ENCODE peak calls at places on chromosomes 16 and 17, in nine cellular contexts. One of them, this sample, is unnamed.

GRCh38 chr16:64545769-64546168 is 576.1 kb downstream of the CDH11 start:
- DNase-seq in A172: no peak
- DNase-seq in stimulated activated CD4-positive, alpha-beta T cell treated with anti-CD3 and anti-CD28 coated beads, Interleukin-2, amount 100 ng/mL, for 24 hours: no peak
- DNase-seq in adipocyte: no peak
- DNase-seq in progenitor cell of endocrine pancreas: no peak
- DNase-seq in activated naive CD4-positive, alpha-beta T cell treated with anti-CD3 and anti-CD28 coated beads for 36 hours: no peak
- DNase-seq in stimulated activated CD8-positive, alpha-beta memory T cell treated with anti-CD3 and anti-CD28 coated beads, Interleukin-12 subunit alpha, Interleukin-12 subunit beta, amount 100 ng/mL, for 4 hours: no peak
- DNase-seq in cardiac septum: no peak
- DNase-seq in midbrain: no peak
- DNase-seq in this sample: no peak

GRCh38 chr16:27245276-27246231 is 23.0 kb downstream of the NSMCE1 start:
- DNase-seq in stimulated activated CD8-positive, alpha-beta memory T cell treated with anti-CD3 and anti-CD28 coated beads, Interleukin-12 subunit alpha, Interleukin-12 subunit beta, amount 100 ng/mL, for 4 hours: no peak
- DNase-seq in midbrain: no peak
- DNase-seq in progenitor cell of endocrine pancreas: no peak
- DNase-seq in A172: peak
- DNase-seq in cardiac septum: no peak
- DNase-seq in adipocyte: no peak
- DNase-seq in stimulated activated CD4-positive, alpha-beta T cell treated with anti-CD3 and anti-CD28 coated beads, Interleukin-2, amount 100 ng/mL, for 24 hours: peak
- DNase-seq in activated naive CD4-positive, alpha-beta T cell treated with anti-CD3 and anti-CD28 coated beads for 36 hours: peak
- DNase-seq in this sample: peak

GRCh38 chr17:12365805-12366204 is 299.9 kb upstream of the MYOCD start:
- DNase-seq in midbrain: no peak
- DNase-seq in progenitor cell of endocrine pancreas: no peak
- DNase-seq in activated naive CD4-positive, alpha-beta T cell treated with anti-CD3 and anti-CD28 coated beads for 36 hours: no peak
- DNase-seq in stimulated activated CD8-positive, alpha-beta memory T cell treated with anti-CD3 and anti-CD28 coated beads, Interleukin-12 subunit alpha, Interleukin-12 subunit beta, amount 100 ng/mL, for 4 hours: no peak
- DNase-seq in cardiac septum: peak
- DNase-seq in A172: no peak
- DNase-seq in adipocyte: no peak
- DNase-seq in stimulated activated CD4-positive, alpha-beta T cell treated with anti-CD3 and anti-CD28 coated beads, Interleukin-2, amount 100 ng/mL, for 24 hours: no peak
- DNase-seq in this sample: no peak

GRCh38 chr16:56102159-56102798 is 89.0 kb upstream of the GNAO1 start:
- DNase-seq in A172: no peak
- DNase-seq in progenitor cell of endocrine pancreas: no peak
- DNase-seq in midbrain: peak
- DNase-seq in adipocyte: no peak
- DNase-seq in stimulated activated CD4-positive, alpha-beta T cell treated with anti-CD3 and anti-CD28 coated beads, Interleukin-2, amount 100 ng/mL, for 24 hours: no peak
- DNase-seq in cardiac septum: no peak
- DNase-seq in stimulated activated CD8-positive, alpha-beta memory T cell treated with anti-CD3 and anti-CD28 coated beads, Interleukin-12 subunit alpha, Interleukin-12 subunit beta, amount 100 ng/mL, for 4 hours: no peak
- DNase-seq in activated naive CD4-positive, alpha-beta T cell treated with anti-CD3 and anti-CD28 coated beads for 36 hours: no peak
- DNase-seq in this sample: no peak

GRCh38 chr17:19579867-19580565 is 46.4 kb downstream of the SLC47A1 start:
- DNase-seq in midbrain: no peak
- DNase-seq in stimulated activated CD4-positive, alpha-beta T cell treated with anti-CD3 and anti-CD28 coated beads, Interleukin-2, amount 100 ng/mL, for 24 hours: peak
- DNase-seq in activated naive CD4-positive, alpha-beta T cell treated with anti-CD3 and anti-CD28 coated beads for 36 hours: no peak
- DNase-seq in cardiac septum: peak
- DNase-seq in stimulated activated CD8-positive, alpha-beta memory T cell treated with anti-CD3 and anti-CD28 coated beads, Interleukin-12 subunit alpha, Interleukin-12 subunit beta, amount 100 ng/mL, for 4 hours: no peak
- DNase-seq in adipocyte: peak
- DNase-seq in progenitor cell of endocrine pancreas: peak
- DNase-seq in A172: no peak
- DNase-seq in this sample: no peak

GRCh38 chr17:45579529-45580495 is 89.3 kb upstream of the PLEKHM1 start:
- DNase-seq in activated naive CD4-positive, alpha-beta T cell treated with anti-CD3 and anti-CD28 coated beads for 36 hours: no peak
- DNase-seq in stimulated activated CD4-positive, alpha-beta T cell treated with anti-CD3 and anti-CD28 coated beads, Interleukin-2, amount 100 ng/mL, for 24 hours: no peak
- DNase-seq in adipocyte: no peak
- DNase-seq in progenitor cell of endocrine pancreas: no peak
- DNase-seq in stimulated activated CD8-positive, alpha-beta memory T cell treated with anti-CD3 and anti-CD28 coated beads, Interleukin-12 subunit alpha, Interleukin-12 subunit beta, amount 100 ng/mL, for 4 hours: no peak
- DNase-seq in midbrain: no peak
- DNase-seq in A172: no peak
- DNase-seq in cardiac septum: no peak
- DNase-seq in this sample: no peak

GRCh38 chr16:85665929-85666328 is 22.8 kb downstream of the GINS2 start:
- DNase-seq in A172: no peak
- DNase-seq in activated naive CD4-positive, alpha-beta T cell treated with anti-CD3 and anti-CD28 coated beads for 36 hours: no peak
- DNase-seq in progenitor cell of endocrine pancreas: no peak
- DNase-seq in cardiac septum: no peak
- DNase-seq in stimulated activated CD8-positive, alpha-beta memory T cell treated with anti-CD3 and anti-CD28 coated beads, Interleukin-12 subunit alpha, Interleukin-12 subunit beta, amount 100 ng/mL, for 4 hours: no peak
- DNase-seq in adipocyte: no peak
- DNase-seq in stimulated activated CD4-positive, alpha-beta T cell treated with anti-CD3 and anti-CD28 coated beads, Interleukin-2, amount 100 ng/mL, for 24 hours: no peak
- DNase-seq in midbrain: no peak
- DNase-seq in this sample: no peak

GRCh38 chr16:3730161-3731125 is 13.1 kb upstream of the TRAP1 start:
- DNase-seq in stimulated activated CD4-positive, alpha-beta T cell treated with anti-CD3 and anti-CD28 coated beads, Interleukin-2, amount 100 ng/mL, for 24 hours: no peak
- DNase-seq in progenitor cell of endocrine pancreas: no peak
- DNase-seq in cardiac septum: no peak
- DNase-seq in stimulated activated CD8-positive, alpha-beta memory T cell treated with anti-CD3 and anti-CD28 coated beads, Interleukin-12 subunit alpha, Interleukin-12 subunit beta, amount 100 ng/mL, for 4 hours: no peak
- DNase-seq in midbrain: no peak
- DNase-seq in adipocyte: no peak
- DNase-seq in A172: no peak
- DNase-seq in activated naive CD4-positive, alpha-beta T cell treated with anti-CD3 and anti-CD28 coated beads for 36 hours: no peak
- DNase-seq in this sample: no peak

GRCh38 chr17:2034157-2034556 is 4.2 kb downstream of the DPH1 start:
- DNase-seq in adipocyte: no peak
- DNase-seq in stimulated activated CD8-positive, alpha-beta memory T cell treated with anti-CD3 and anti-CD28 coated beads, Interleukin-12 subunit alpha, Interleukin-12 subunit beta, amount 100 ng/mL, for 4 hours: no peak
- DNase-seq in cardiac septum: no peak
- DNase-seq in midbrain: no peak
- DNase-seq in progenitor cell of endocrine pancreas: no peak
- DNase-seq in stimulated activated CD4-positive, alpha-beta T cell treated with anti-CD3 and anti-CD28 coated beads, Interleukin-2, amount 100 ng/mL, for 24 hours: no peak
- DNase-seq in activated naive CD4-positive, alpha-beta T cell treated with anti-CD3 and anti-CD28 coated beads for 36 hours: no peak
- DNase-seq in A172: peak
- DNase-seq in this sample: no peak

GRCh38 chr17:3659541-3660111 is 8.8 kb downstream of the TAX1BP3 start:
- DNase-seq in stimulated activated CD4-positive, alpha-beta T cell treated with anti-CD3 and anti-CD28 coated beads, Interleukin-2, amount 100 ng/mL, for 24 hours: no peak
- DNase-seq in cardiac septum: peak
- DNase-seq in activated naive CD4-positive, alpha-beta T cell treated with anti-CD3 and anti-CD28 coated beads for 36 hours: no peak
- DNase-seq in stimulated activated CD8-positive, alpha-beta memory T cell treated with anti-CD3 and anti-CD28 coated beads, Interleukin-12 subunit alpha, Interleukin-12 subunit beta, amount 100 ng/mL, for 4 hours: no peak
- DNase-seq in adipocyte: peak
- DNase-seq in midbrain: peak
- DNase-seq in progenitor cell of endocrine pancreas: no peak
- DNase-seq in A172: peak
- DNase-seq in this sample: no peak

GRCh38 chr16:82660078-82660645 is 33.4 kb downstream of the CDH13 start:
- DNase-seq in cardiac septum: no peak
- DNase-seq in activated naive CD4-positive, alpha-beta T cell treated with anti-CD3 and anti-CD28 coated beads for 36 hours: peak
- DNase-seq in A172: peak
- DNase-seq in midbrain: no peak
- DNase-seq in progenitor cell of endocrine pancreas: no peak
- DNase-seq in stimulated activated CD4-positive, alpha-beta T cell treated with anti-CD3 and anti-CD28 coated beads, Interleukin-2, amount 100 ng/mL, for 24 hours: peak
- DNase-seq in adipocyte: peak
- DNase-seq in stimulated activated CD8-positive, alpha-beta memory T cell treated with anti-CD3 and anti-CD28 coated beads, Interleukin-12 subunit alpha, Interleukin-12 subunit beta, amount 100 ng/mL, for 4 hours: peak
- DNase-seq in this sample: peak

GRCh38 chr16:86045601-86045971 is 146.6 kb downstream of the IRF8 start:
- DNase-seq in adipocyte: no peak
- DNase-seq in A172: no peak
- DNase-seq in stimulated activated CD8-positive, alpha-beta memory T cell treated with anti-CD3 and anti-CD28 coated beads, Interleukin-12 subunit alpha, Interleukin-12 subunit beta, amount 100 ng/mL, for 4 hours: no peak
- DNase-seq in stimulated activated CD4-positive, alpha-beta T cell treated with anti-CD3 and anti-CD28 coated beads, Interleukin-2, amount 100 ng/mL, for 24 hours: no peak
- DNase-seq in progenitor cell of endocrine pancreas: no peak
- DNase-seq in activated naive CD4-positive, alpha-beta T cell treated with anti-CD3 and anti-CD28 coated beads for 36 hours: no peak
- DNase-seq in midbrain: no peak
- DNase-seq in cardiac septum: peak
- DNase-seq in this sample: no peak

GRCh38 chr17:31531336-31532160 is 140.1 kb downstream of the RAB11FIP4 start:
- DNase-seq in stimulated activated CD8-positive, alpha-beta memory T cell treated with anti-CD3 and anti-CD28 coated beads, Interleukin-12 subunit alpha, Interleukin-12 subunit beta, amount 100 ng/mL, for 4 hours: no peak
- DNase-seq in A172: no peak
- DNase-seq in progenitor cell of endocrine pancreas: no peak
- DNase-seq in stimulated activated CD4-positive, alpha-beta T cell treated with anti-CD3 and anti-CD28 coated beads, Interleukin-2, amount 100 ng/mL, for 24 hours: no peak
- DNase-seq in activated naive CD4-positive, alpha-beta T cell treated with anti-CD3 and anti-CD28 coated beads for 36 hours: no peak
- DNase-seq in adipocyte: no peak
- DNase-seq in midbrain: no peak
- DNase-seq in cardiac septum: no peak
- DNase-seq in this sample: no peak

GRCh38 chr17:20051624-20052023 is 42.5 kb downstream of the SPECC1 start:
- DNase-seq in stimulated activated CD4-positive, alpha-beta T cell treated with anti-CD3 and anti-CD28 coated beads, Interleukin-2, amount 100 ng/mL, for 24 hours: no peak
- DNase-seq in midbrain: no peak
- DNase-seq in stimulated activated CD8-positive, alpha-beta memory T cell treated with anti-CD3 and anti-CD28 coated beads, Interleukin-12 subunit alpha, Interleukin-12 subunit beta, amount 100 ng/mL, for 4 hours: no peak
- DNase-seq in activated naive CD4-positive, alpha-beta T cell treated with anti-CD3 and anti-CD28 coated beads for 36 hours: no peak
- DNase-seq in cardiac septum: no peak
- DNase-seq in adipocyte: no peak
- DNase-seq in progenitor cell of endocrine pancreas: no peak
- DNase-seq in A172: no peak
- DNase-seq in this sample: no peak

GRCh38 chr16:85029413-85029794 is 1.8 kb downstream of the KIAA0513 start:
- DNase-seq in stimulated activated CD4-positive, alpha-beta T cell treated with anti-CD3 and anti-CD28 coated beads, Interleukin-2, amount 100 ng/mL, for 24 hours: peak
- DNase-seq in progenitor cell of endocrine pancreas: no peak
- DNase-seq in stimulated activated CD8-positive, alpha-beta memory T cell treated with anti-CD3 and anti-CD28 coated beads, Interleukin-12 subunit alpha, Interleukin-12 subunit beta, amount 100 ng/mL, for 4 hours: peak
- DNase-seq in adipocyte: peak
- DNase-seq in A172: peak
- DNase-seq in activated naive CD4-positive, alpha-beta T cell treated with anti-CD3 and anti-CD28 coated beads for 36 hours: peak
- DNase-seq in midbrain: no peak
- DNase-seq in cardiac septum: no peak
- DNase-seq in this sample: peak

GRCh38 chr16:2692251-2692947 is 10.1 kb downstream of the KCTD5 start:
- DNase-seq in adipocyte: no peak
- DNase-seq in stimulated activated CD8-positive, alpha-beta memory T cell treated with anti-CD3 and anti-CD28 coated beads, Interleukin-12 subunit alpha, Interleukin-12 subunit beta, amount 100 ng/mL, for 4 hours: no peak
- DNase-seq in midbrain: peak
- DNase-seq in A172: no peak
- DNase-seq in activated naive CD4-positive, alpha-beta T cell treated with anti-CD3 and anti-CD28 coated beads for 36 hours: no peak
- DNase-seq in progenitor cell of endocrine pancreas: no peak
- DNase-seq in cardiac septum: no peak
- DNase-seq in stimulated activated CD4-positive, alpha-beta T cell treated with anti-CD3 and anti-CD28 coated beads, Interleukin-2, amount 100 ng/mL, for 24 hours: no peak
- DNase-seq in this sample: no peak

GRCh38 chr16:1290032-1290431 is 19.4 kb upstream of the UBE2I start:
- DNase-seq in stimulated activated CD4-positive, alpha-beta T cell treated with anti-CD3 and anti-CD28 coated beads, Interleukin-2, amount 100 ng/mL, for 24 hours: no peak
- DNase-seq in progenitor cell of endocrine pancreas: no peak
- DNase-seq in activated naive CD4-positive, alpha-beta T cell treated with anti-CD3 and anti-CD28 coated beads for 36 hours: no peak
- DNase-seq in midbrain: no peak
- DNase-seq in adipocyte: peak
- DNase-seq in stimulated activated CD8-positive, alpha-beta memory T cell treated with anti-CD3 and anti-CD28 coated beads, Interleukin-12 subunit alpha, Interleukin-12 subunit beta, amount 100 ng/mL, for 4 hours: no peak
- DNase-seq in cardiac septum: no peak
- DNase-seq in A172: no peak
- DNase-seq in this sample: no peak

GRCh38 chr17:50206604-50207293 is 5.3 kb upstream of the COL1A1 start:
- DNase-seq in cardiac septum: peak
- DNase-seq in A172: no peak
- DNase-seq in midbrain: no peak
- DNase-seq in progenitor cell of endocrine pancreas: peak
- DNase-seq in stimulated activated CD8-positive, alpha-beta memory T cell treated with anti-CD3 and anti-CD28 coated beads, Interleukin-12 subunit alpha, Interleukin-12 subunit beta, amount 100 ng/mL, for 4 hours: no peak
- DNase-seq in activated naive CD4-positive, alpha-beta T cell treated with anti-CD3 and anti-CD28 coated beads for 36 hours: no peak
- DNase-seq in stimulated activated CD4-positive, alpha-beta T cell treated with anti-CD3 and anti-CD28 coated beads, Interleukin-2, amount 100 ng/mL, for 24 hours: peak
- DNase-seq in adipocyte: peak
- DNase-seq in this sample: peak

GRCh38 chr17:2745317-2746037 is 4.0 kb downstream of the CCDC92B start:
- DNase-seq in stimulated activated CD8-positive, alpha-beta memory T cell treated with anti-CD3 and anti-CD28 coated beads, Interleukin-12 subunit alpha, Interleukin-12 subunit beta, amount 100 ng/mL, for 4 hours: no peak
- DNase-seq in adipocyte: no peak
- DNase-seq in cardiac septum: no peak
- DNase-seq in progenitor cell of endocrine pancreas: no peak
- DNase-seq in stimulated activated CD4-positive, alpha-beta T cell treated with anti-CD3 and anti-CD28 coated beads, Interleukin-2, amount 100 ng/mL, for 24 hours: no peak
- DNase-seq in A172: no peak
- DNase-seq in activated naive CD4-positive, alpha-beta T cell treated with anti-CD3 and anti-CD28 coated beads for 36 hours: no peak
- DNase-seq in midbrain: peak
- DNase-seq in this sample: no peak

GRCh38 chr17:16887523-16888095 is 84.3 kb downstream of the TNFRSF13B start:
- DNase-seq in activated naive CD4-positive, alpha-beta T cell treated with anti-CD3 and anti-CD28 coated beads for 36 hours: no peak
- DNase-seq in midbrain: no peak
- DNase-seq in cardiac septum: peak
- DNase-seq in stimulated activated CD8-positive, alpha-beta memory T cell treated with anti-CD3 and anti-CD28 coated beads, Interleukin-12 subunit alpha, Interleukin-12 subunit beta, amount 100 ng/mL, for 4 hours: no peak
- DNase-seq in A172: no peak
- DNase-seq in progenitor cell of endocrine pancreas: no peak
- DNase-seq in adipocyte: no peak
- DNase-seq in stimulated activated CD4-positive, alpha-beta T cell treated with anti-CD3 and anti-CD28 coated beads, Interleukin-2, amount 100 ng/mL, for 24 hours: no peak
- DNase-seq in this sample: no peak

GRCh38 chr17:69480197-69480596 is 65.7 kb downstream of the MAP2K6 start:
- DNase-seq in progenitor cell of endocrine pancreas: no peak
- DNase-seq in stimulated activated CD8-positive, alpha-beta memory T cell treated with anti-CD3 and anti-CD28 coated beads, Interleukin-12 subunit alpha, Interleukin-12 subunit beta, amount 100 ng/mL, for 4 hours: no peak
- DNase-seq in midbrain: peak
- DNase-seq in stimulated activated CD4-positive, alpha-beta T cell treated with anti-CD3 and anti-CD28 coated beads, Interleukin-2, amount 100 ng/mL, for 24 hours: no peak
- DNase-seq in cardiac septum: no peak
- DNase-seq in activated naive CD4-positive, alpha-beta T cell treated with anti-CD3 and anti-CD28 coated beads for 36 hours: no peak
- DNase-seq in A172: no peak
- DNase-seq in adipocyte: no peak
- DNase-seq in this sample: no peak

GRCh38 chr16:62256406-62256805 is 220.2 kb upstream of the CDH8 start:
- DNase-seq in adipocyte: no peak
- DNase-seq in stimulated activated CD8-positive, alpha-beta memory T cell treated with anti-CD3 and anti-CD28 coated beads, Interleukin-12 subunit alpha, Interleukin-12 subunit beta, amount 100 ng/mL, for 4 hours: no peak
- DNase-seq in activated naive CD4-positive, alpha-beta T cell treated with anti-CD3 and anti-CD28 coated beads for 36 hours: no peak
- DNase-seq in stimulated activated CD4-positive, alpha-beta T cell treated with anti-CD3 and anti-CD28 coated beads, Interleukin-2, amount 100 ng/mL, for 24 hours: no peak
- DNase-seq in midbrain: peak
- DNase-seq in progenitor cell of endocrine pancreas: no peak
- DNase-seq in cardiac septum: no peak
- DNase-seq in A172: no peak
- DNase-seq in this sample: no peak

GRCh38 chr17:55734128-55734781 is 11.6 kb upstream of the TMEM100 start:
- DNase-seq in A172: no peak
- DNase-seq in activated naive CD4-positive, alpha-beta T cell treated with anti-CD3 and anti-CD28 coated beads for 36 hours: peak
- DNase-seq in stimulated activated CD8-positive, alpha-beta memory T cell treated with anti-CD3 and anti-CD28 coated beads, Interleukin-12 subunit alpha, Interleukin-12 subunit beta, amount 100 ng/mL, for 4 hours: no peak
- DNase-seq in midbrain: no peak
- DNase-seq in progenitor cell of endocrine pancreas: no peak
- DNase-seq in adipocyte: no peak
- DNase-seq in stimulated activated CD4-positive, alpha-beta T cell treated with anti-CD3 and anti-CD28 coated beads, Interleukin-2, amount 100 ng/mL, for 24 hours: peak
- DNase-seq in cardiac septum: no peak
- DNase-seq in this sample: peak

GRCh38 chr16:12350945-12351344 is 374.4 kb downstream of the SNX29 start:
- DNase-seq in adipocyte: no peak
- DNase-seq in activated naive CD4-positive, alpha-beta T cell treated with anti-CD3 and anti-CD28 coated beads for 36 hours: no peak
- DNase-seq in midbrain: no peak
- DNase-seq in A172: no peak
- DNase-seq in progenitor cell of endocrine pancreas: no peak
- DNase-seq in cardiac septum: no peak
- DNase-seq in stimulated activated CD4-positive, alpha-beta T cell treated with anti-CD3 and anti-CD28 coated beads, Interleukin-2, amount 100 ng/mL, for 24 hours: no peak
- DNase-seq in stimulated activated CD8-positive, alpha-beta memory T cell treated with anti-CD3 and anti-CD28 coated beads, Interleukin-12 subunit alpha, Interleukin-12 subunit beta, amount 100 ng/mL, for 4 hours: no peak
- DNase-seq in this sample: no peak

GRCh38 chr17:77581480-77581879 is 377.0 kb upstream of the TNRC6C start:
- DNase-seq in A172: peak
- DNase-seq in adipocyte: peak
- DNase-seq in progenitor cell of endocrine pancreas: no peak
- DNase-seq in stimulated activated CD4-positive, alpha-beta T cell treated with anti-CD3 and anti-CD28 coated beads, Interleukin-2, amount 100 ng/mL, for 24 hours: no peak
- DNase-seq in activated naive CD4-positive, alpha-beta T cell treated with anti-CD3 and anti-CD28 coated beads for 36 hours: no peak
- DNase-seq in cardiac septum: peak
- DNase-seq in midbrain: no peak
- DNase-seq in stimulated activated CD8-positive, alpha-beta memory T cell treated with anti-CD3 and anti-CD28 coated beads, Interleukin-12 subunit alpha, Interleukin-12 subunit beta, amount 100 ng/mL, for 4 hours: no peak
- DNase-seq in this sample: no peak

GRCh38 chr17:80296221-80296620 is 35.6 kb downstream of the RNF213 start:
- DNase-seq in stimulated activated CD8-positive, alpha-beta memory T cell treated with anti-CD3 and anti-CD28 coated beads, Interleukin-12 subunit alpha, Interleukin-12 subunit beta, amount 100 ng/mL, for 4 hours: no peak
- DNase-seq in midbrain: no peak
- DNase-seq in A172: no peak
- DNase-seq in activated naive CD4-positive, alpha-beta T cell treated with anti-CD3 and anti-CD28 coated beads for 36 hours: no peak
- DNase-seq in adipocyte: no peak
- DNase-seq in cardiac septum: no peak
- DNase-seq in stimulated activated CD4-positive, alpha-beta T cell treated with anti-CD3 and anti-CD28 coated beads, Interleukin-2, amount 100 ng/mL, for 24 hours: no peak
- DNase-seq in progenitor cell of endocrine pancreas: no peak
- DNase-seq in this sample: no peak

GRCh38 chr17:68832140-68832871 is 122.9 kb downstream of the ABCA8 start:
- DNase-seq in A172: no peak
- DNase-seq in stimulated activated CD4-positive, alpha-beta T cell treated with anti-CD3 and anti-CD28 coated beads, Interleukin-2, amount 100 ng/mL, for 24 hours: no peak
- DNase-seq in midbrain: no peak
- DNase-seq in adipocyte: peak
- DNase-seq in cardiac septum: no peak
- DNase-seq in stimulated activated CD8-positive, alpha-beta memory T cell treated with anti-CD3 and anti-CD28 coated beads, Interleukin-12 subunit alpha, Interleukin-12 subunit beta, amount 100 ng/mL, for 4 hours: no peak
- DNase-seq in activated naive CD4-positive, alpha-beta T cell treated with anti-CD3 and anti-CD28 coated beads for 36 hours: no peak
- DNase-seq in progenitor cell of endocrine pancreas: no peak
- DNase-seq in this sample: no peak

GRCh38 chr17:50289268-50289667 is 15.0 kb downstream of the TMEM92 start:
- DNase-seq in stimulated activated CD4-positive, alpha-beta T cell treated with anti-CD3 and anti-CD28 coated beads, Interleukin-2, amount 100 ng/mL, for 24 hours: no peak
- DNase-seq in activated naive CD4-positive, alpha-beta T cell treated with anti-CD3 and anti-CD28 coated beads for 36 hours: no peak
- DNase-seq in cardiac septum: no peak
- DNase-seq in stimulated activated CD8-positive, alpha-beta memory T cell treated with anti-CD3 and anti-CD28 coated beads, Interleukin-12 subunit alpha, Interleukin-12 subunit beta, amount 100 ng/mL, for 4 hours: no peak
- DNase-seq in A172: no peak
- DNase-seq in progenitor cell of endocrine pancreas: no peak
- DNase-seq in adipocyte: peak
- DNase-seq in midbrain: no peak
- DNase-seq in this sample: no peak

GRCh38 chr17:29555840-29556239 is 11.0 kb downstream of the ABHD15 start:
- DNase-seq in A172: no peak
- DNase-seq in midbrain: no peak
- DNase-seq in stimulated activated CD8-positive, alpha-beta memory T cell treated with anti-CD3 and anti-CD28 coated beads, Interleukin-12 subunit alpha, Interleukin-12 subunit beta, amount 100 ng/mL, for 4 hours: no peak
- DNase-seq in progenitor cell of endocrine pancreas: peak
- DNase-seq in stimulated activated CD4-positive, alpha-beta T cell treated with anti-CD3 and anti-CD28 coated beads, Interleukin-2, amount 100 ng/mL, for 24 hours: no peak
- DNase-seq in activated naive CD4-positive, alpha-beta T cell treated with anti-CD3 and anti-CD28 coated beads for 36 hours: no peak
- DNase-seq in adipocyte: no peak
- DNase-seq in cardiac septum: no peak
- DNase-seq in this sample: no peak

GRCh38 chr16:50526249-50526648 is 21.9 kb upstream of the NKD1 start:
- DNase-seq in activated naive CD4-positive, alpha-beta T cell treated with anti-CD3 and anti-CD28 coated beads for 36 hours: no peak
- DNase-seq in stimulated activated CD8-positive, alpha-beta memory T cell treated with anti-CD3 and anti-CD28 coated beads, Interleukin-12 subunit alpha, Interleukin-12 subunit beta, amount 100 ng/mL, for 4 hours: no peak
- DNase-seq in cardiac septum: peak
- DNase-seq in stimulated activated CD4-positive, alpha-beta T cell treated with anti-CD3 and anti-CD28 coated beads, Interleukin-2, amount 100 ng/mL, for 24 hours: no peak
- DNase-seq in progenitor cell of endocrine pancreas: no peak
- DNase-seq in adipocyte: no peak
- DNase-seq in midbrain: no peak
- DNase-seq in A172: no peak
- DNase-seq in this sample: no peak

GRCh38 chr17:81519284-81520020 is 6.9 kb upstream of the ACTG1 start:
- DNase-seq in adipocyte: peak
- DNase-seq in activated naive CD4-positive, alpha-beta T cell treated with anti-CD3 and anti-CD28 coated beads for 36 hours: peak
- DNase-seq in stimulated activated CD4-positive, alpha-beta T cell treated with anti-CD3 and anti-CD28 coated beads, Interleukin-2, amount 100 ng/mL, for 24 hours: peak
- DNase-seq in progenitor cell of endocrine pancreas: peak
- DNase-seq in midbrain: no peak
- DNase-seq in cardiac septum: peak
- DNase-seq in stimulated activated CD8-positive, alpha-beta memory T cell treated with anti-CD3 and anti-CD28 coated beads, Interleukin-12 subunit alpha, Interleukin-12 subunit beta, amount 100 ng/mL, for 4 hours: peak
- DNase-seq in A172: no peak
- DNase-seq in this sample: peak